ENCODE peak calls at places on chromosomes 13 and 19, in four cellular contexts. L, H, E and W are unnamed samples.
A peak's percentile ranks its signal among the peaks of the same experiment; 100 is the strongest.

GRCh38 chr13:24251525-24251924 is 57.9 kb upstream of the C1QTNF9 start:
- DNase-seq in L (no peak), H (no peak), E (no peak), W (no peak)

GRCh38 chr13:110932588-110932987 is 17.7 kb upstream of the ANKRD10 start:
- DNase-seq in L (no peak), H (no peak), E (no peak), W (no peak)

GRCh38 chr13:23583491-23583890 is 13.3 kb downstream of the TNFRSF19 start:
- DNase-seq in L (no peak), H (no peak), E (no peak), W (no peak)

GRCh38 chr13:99028890-99029289 is 51.0 kb upstream of the DOCK9 start:
- DNase-seq in L (peak; percentile 35), H (no peak), E (no peak), W (no peak)

GRCh38 chr19:47123406-47123805 is 7.2 kb upstream of the SAE1 start:
- DNase-seq in L (no peak), H (no peak), E (no peak), W (no peak)

GRCh38 chr19:3162418-3163229 is 15.9 kb upstream of the S1PR4 start:
- DNase-seq in L (peak; percentile 71), H (peak; percentile 44), E (peak; percentile 66), W (no peak)

GRCh38 chr13:85632526-85633215 is 166.5 kb downstream of the SLITRK6 start:
- DNase-seq in L (no peak), H (no peak), E (no peak), W (no peak)

GRCh38 chr13:32116210-32116609 is 84.6 kb downstream of the FRY start:
- DNase-seq in L (no peak), H (no peak), E (no peak), W (no peak)

GRCh38 chr13:49218493-49219051 is 1.6 kb upstream of the MLNR start:
- DNase-seq in L (no peak), H (no peak), E (no peak), W (no peak)

GRCh38 chr13:75481176-75482069 is 546 bp downstream of the TBC1D4 start:
- DNase-seq in L (peak; percentile 12), H (no peak), E (peak; percentile 78), W (no peak)

GRCh38 chr13:111947026-111947810 is 119.7 kb upstream of the SOX1 start:
- DNase-seq in L (no peak), H (no peak), E (no peak), W (no peak)

GRCh38 chr19:29483944-29484581 is 41.7 kb upstream of the VSTM2B start:
- DNase-seq in L (no peak), H (no peak), E (no peak), W (no peak)

GRCh38 chr13:51557875-51558604 is 26.2 kb upstream of the WDFY2 start:
- DNase-seq in L (no peak), H (no peak), E (no peak), W (no peak)

GRCh38 chr19:18208098-18208951 is 4.5 kb upstream of the RAB3A start:
- DNase-seq in L (peak; percentile 67), H (no peak), E (peak; percentile 88), W (no peak)

GRCh38 chr19:39971380-39971841 is 446 bp downstream of the PSMC4 start:
- DNase-seq in L (peak; percentile 37), H (no peak), E (no peak), W (no peak)

GRCh38 chr19:31160346-31160926 is 188.8 kb downstream of the TSHZ3 start:
- DNase-seq in L (no peak), H (no peak), E (no peak), W (no peak)

GRCh38 chr19:13986348-13986904 is 19.7 kb downstream of the RFX1 start:
- DNase-seq in L (no peak), H (no peak), E (peak; percentile 97), W (no peak)

GRCh38 chr13:44576396-44577235 is 486 bp upstream of the TSC22D1 start:
- DNase-seq in L (peak; percentile 18), H (no peak), E (peak; percentile 68), W (no peak)

GRCh38 chr13:109575821-109576220 is 210.6 kb downstream of the IRS2 start:
- DNase-seq in L (no peak), H (no peak), E (no peak), W (no peak)

GRCh38 chr13:80012281-80012680 is 328.6 kb downstream of the SPRY2 start:
- DNase-seq in L (no peak), H (no peak), E (no peak), W (no peak)

GRCh38 chr19:46239193-46239767 is 9.7 kb downstream of the IGFL1 start:
- DNase-seq in L (no peak), H (no peak), E (no peak), W (no peak)

GRCh38 chr19:41860419-41861097 is 503 bp downstream of the RPS19 start:
- DNase-seq in L (no peak), H (no peak), E (peak; percentile 14), W (no peak)

GRCh38 chr19:29248332-29248844 is 35.4 kb upstream of the UQCRFS1 start:
- DNase-seq in L (no peak), H (no peak), E (no peak), W (no peak)

GRCh38 chr13:51311957-51312520 is 27.5 kb upstream of the SERPINE3 start:
- DNase-seq in L (no peak), H (no peak), E (no peak), W (no peak)

GRCh38 chr13:46354143-46355087 is 32.6 kb downstream of the RUBCNL start:
- DNase-seq in L (no peak), H (peak; percentile 68), E (no peak), W (peak; percentile 48)

GRCh38 chr19:23817519-23817918 is 58.8 kb upstream of the ZNF681 start:
- DNase-seq in L (peak; percentile 37), H (peak; percentile 22), E (peak; percentile 24), W (peak; percentile 4)

GRCh38 chr19:15251010-15251748 is 18.9 kb upstream of the EPHX3 start:
- DNase-seq in L (no peak), H (no peak), E (no peak), W (no peak)

GRCh38 chr13:42398542-42398941 is 126.6 kb downstream of the AKAP11 start:
- DNase-seq in L (no peak), H (no peak), E (no peak), W (no peak)

GRCh38 chr19:17404015-17404414 is 1.4 kb downstream of the BST2 start:
- DNase-seq in L (peak; percentile 70), H (no peak), E (no peak), W (no peak)

GRCh38 chr19:39412867-39413268 is 399 bp downstream of the PLEKHG2 start:
- DNase-seq in L (peak; percentile 22), H (no peak), E (no peak), W (no peak)

DNA sequence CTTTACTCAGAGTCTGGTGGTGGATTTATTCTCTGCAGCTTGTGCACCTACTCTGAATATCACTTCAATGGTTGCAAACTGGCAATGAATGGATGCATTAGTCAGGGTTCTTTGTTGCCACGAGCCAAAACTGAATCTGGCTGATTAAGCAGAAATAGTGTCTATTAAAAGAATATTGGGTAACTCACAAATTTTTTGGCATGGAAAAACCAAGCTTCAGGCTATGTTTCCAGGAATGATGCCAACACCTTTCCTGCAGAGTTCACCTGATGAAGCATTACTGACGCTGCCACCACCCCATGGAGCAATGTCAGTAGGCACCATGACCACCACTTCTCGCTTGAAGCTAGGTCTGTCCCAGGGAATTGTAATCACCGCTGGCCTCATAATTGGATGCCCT is 597.8 kb upstream of the SLC10A2 start:
- DNase-seq in L (no peak), H (no peak), E (no peak), W (no peak)
- TF ChIP-seq ZBTB33 in L (no peak), H (no peak), E (no peak), W (no peak)

GRCh38 chr13:29888306-29888705 is 37.9 kb upstream of the UBL3 start:
- DNase-seq in L (no peak), H (no peak), E (no peak), W (no peak)
- TF ChIP-seq ZBTB33 in L (no peak), H (no peak), E (no peak), W (no peak)

GRCh38 chr19:55657004-55657747 is 2.3 kb downstream of the U2AF2 start:
- DNase-seq in L (no peak), H (no peak), E (no peak), W (no peak)
- TF ChIP-seq ZBTB33 in L (no peak), H (no peak), E (no peak), W (no peak)

DNA sequence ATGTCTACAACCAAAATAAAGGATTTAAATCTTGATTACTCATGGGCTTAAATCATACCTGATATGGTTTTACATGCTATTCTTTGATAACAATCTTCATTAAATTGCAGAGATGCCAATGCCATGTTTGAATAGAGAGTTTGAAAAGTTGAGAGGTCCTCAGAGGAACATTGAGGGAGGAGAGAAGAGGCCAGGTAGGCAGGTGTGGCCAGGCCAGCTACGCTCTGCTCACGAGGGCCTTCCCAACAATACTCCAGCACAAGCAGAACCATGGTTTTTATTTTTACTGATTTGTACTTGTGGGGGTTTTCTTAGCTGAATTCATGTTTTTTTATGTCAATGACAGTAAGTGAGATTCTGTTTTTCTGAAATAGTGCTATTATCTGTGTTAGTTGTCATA is 158.1 kb upstream of the RFC3 start:
- DNase-seq in L (no peak), H (no peak), E (no peak), W (no peak)
- TF ChIP-seq ZBTB33 in L (no peak), H (no peak), E (no peak), W (no peak)